ENCODE peak calls at places on chromosomes 7 and 10, in eight cellular contexts. One of them, this sample, is unnamed.

GRCh38 chr10:60816624-60817023 is 38.3 kb downstream of the CDK1 start:
- DNase-seq in stimulated activated CD8-positive, alpha-beta memory T cell treated with anti-CD3 and anti-CD28 coated beads, Interleukin-15, amount 100 ng/mL, for 1 hour: no peak
- DNase-seq in fibroblast of mammary gland: peak; percentile 87
- DNase-seq in left colon: no peak
- DNase-seq in AG08395: peak; percentile 83
- DNase-seq in IMR-90: peak; percentile 90
- DNase-seq in hepatic stellate cell: peak; percentile 61
- DNase-seq in Panc1: peak; percentile 72
- DNase-seq in this sample: peak; percentile 33

GRCh38 chr10:133031541-133032125 is 56.1 kb upstream of the ADGRA1 start:
- DNase-seq in IMR-90: no peak
- DNase-seq in stimulated activated CD8-positive, alpha-beta memory T cell treated with anti-CD3 and anti-CD28 coated beads, Interleukin-15, amount 100 ng/mL, for 1 hour: no peak
- DNase-seq in fibroblast of mammary gland: no peak
- DNase-seq in hepatic stellate cell: no peak
- DNase-seq in left colon: no peak
- DNase-seq in AG08395: no peak
- DNase-seq in Panc1: no peak
- DNase-seq in this sample: no peak

GRCh38 chr10:88390041-88390440 is 193.1 kb downstream of the RNLS start:
- DNase-seq in left colon: no peak
- DNase-seq in fibroblast of mammary gland: no peak
- DNase-seq in IMR-90: no peak
- DNase-seq in stimulated activated CD8-positive, alpha-beta memory T cell treated with anti-CD3 and anti-CD28 coated beads, Interleukin-15, amount 100 ng/mL, for 1 hour: no peak
- DNase-seq in AG08395: no peak
- DNase-seq in hepatic stellate cell: no peak
- DNase-seq in Panc1: no peak
- DNase-seq in this sample: no peak

GRCh38 chr7:27899601-27900000 is 159.6 kb downstream of the TAX1BP1 start:
- DNase-seq in Panc1: no peak
- DNase-seq in left colon: no peak
- DNase-seq in AG08395: no peak
- DNase-seq in fibroblast of mammary gland: peak; percentile 11
- DNase-seq in hepatic stellate cell: no peak
- DNase-seq in IMR-90: no peak
- DNase-seq in stimulated activated CD8-positive, alpha-beta memory T cell treated with anti-CD3 and anti-CD28 coated beads, Interleukin-15, amount 100 ng/mL, for 1 hour: no peak
- DNase-seq in this sample: no peak

GRCh38 chr7:131288446-131288845 is 39.2 kb upstream of the MKLN1 start:
- DNase-seq in IMR-90: no peak
- DNase-seq in hepatic stellate cell: no peak
- DNase-seq in fibroblast of mammary gland: no peak
- DNase-seq in Panc1: no peak
- DNase-seq in AG08395: no peak
- DNase-seq in left colon: no peak
- DNase-seq in stimulated activated CD8-positive, alpha-beta memory T cell treated with anti-CD3 and anti-CD28 coated beads, Interleukin-15, amount 100 ng/mL, for 1 hour: no peak
- DNase-seq in this sample: no peak

GRCh38 chr10:110207805-110208613 is 604 bp downstream of the MXI1 start:
- DNase-seq in Panc1: no peak
- DNase-seq in fibroblast of mammary gland: peak; percentile 28
- DNase-seq in left colon: no peak
- DNase-seq in stimulated activated CD8-positive, alpha-beta memory T cell treated with anti-CD3 and anti-CD28 coated beads, Interleukin-15, amount 100 ng/mL, for 1 hour: no peak
- DNase-seq in AG08395: no peak
- DNase-seq in IMR-90: peak; percentile 17
- DNase-seq in hepatic stellate cell: peak; percentile 31
- DNase-seq in this sample: no peak

GRCh38 chr7:2604608-2605174 is 27.1 kb upstream of the TTYH3 start:
- DNase-seq in fibroblast of mammary gland: no peak
- DNase-seq in IMR-90: no peak
- DNase-seq in left colon: no peak
- DNase-seq in stimulated activated CD8-positive, alpha-beta memory T cell treated with anti-CD3 and anti-CD28 coated beads, Interleukin-15, amount 100 ng/mL, for 1 hour: no peak
- DNase-seq in hepatic stellate cell: no peak
- DNase-seq in AG08395: no peak
- DNase-seq in Panc1: no peak
- DNase-seq in this sample: no peak

GRCh38 chr10:113736576-113736975 is 14.9 kb upstream of the PLEKHS1 start:
- DNase-seq in hepatic stellate cell: no peak
- DNase-seq in IMR-90: no peak
- DNase-seq in AG08395: peak; percentile 7
- DNase-seq in left colon: no peak
- DNase-seq in Panc1: no peak
- DNase-seq in fibroblast of mammary gland: no peak
- DNase-seq in stimulated activated CD8-positive, alpha-beta memory T cell treated with anti-CD3 and anti-CD28 coated beads, Interleukin-15, amount 100 ng/mL, for 1 hour: no peak
- DNase-seq in this sample: no peak

GRCh38 chr7:41415473-41416207 is 287.2 kb downstream of the INHBA start:
- DNase-seq in stimulated activated CD8-positive, alpha-beta memory T cell treated with anti-CD3 and anti-CD28 coated beads, Interleukin-15, amount 100 ng/mL, for 1 hour: no peak
- DNase-seq in Panc1: no peak
- DNase-seq in hepatic stellate cell: no peak
- DNase-seq in IMR-90: no peak
- DNase-seq in fibroblast of mammary gland: no peak
- DNase-seq in left colon: no peak
- DNase-seq in AG08395: no peak
- DNase-seq in this sample: no peak

GRCh38 chr10:94279835-94280709 is 82.7 kb downstream of the NOC3L start:
- DNase-seq in fibroblast of mammary gland: peak; percentile 50
- DNase-seq in left colon: peak; percentile 39
- DNase-seq in stimulated activated CD8-positive, alpha-beta memory T cell treated with anti-CD3 and anti-CD28 coated beads, Interleukin-15, amount 100 ng/mL, for 1 hour: peak; percentile 22
- DNase-seq in hepatic stellate cell: peak; percentile 20
- DNase-seq in AG08395: peak; percentile 70
- DNase-seq in IMR-90: peak; percentile 29
- DNase-seq in Panc1: peak; percentile 57
- DNase-seq in this sample: peak; percentile 33

GRCh38 chr7:2525161-2525930 is 5.8 kb downstream of the LFNG start:
- DNase-seq in left colon: no peak
- DNase-seq in stimulated activated CD8-positive, alpha-beta memory T cell treated with anti-CD3 and anti-CD28 coated beads, Interleukin-15, amount 100 ng/mL, for 1 hour: no peak
- DNase-seq in fibroblast of mammary gland: no peak
- DNase-seq in IMR-90: no peak
- DNase-seq in Panc1: no peak
- DNase-seq in hepatic stellate cell: no peak
- DNase-seq in AG08395: no peak
- DNase-seq in this sample: no peak

GRCh38 chr10:52283174-52283573 is 30.9 kb upstream of the DKK1 start:
- DNase-seq in IMR-90: peak; percentile 31
- DNase-seq in fibroblast of mammary gland: peak; percentile 40
- DNase-seq in hepatic stellate cell: no peak
- DNase-seq in stimulated activated CD8-positive, alpha-beta memory T cell treated with anti-CD3 and anti-CD28 coated beads, Interleukin-15, amount 100 ng/mL, for 1 hour: no peak
- DNase-seq in AG08395: peak; percentile 6
- DNase-seq in Panc1: no peak
- DNase-seq in left colon: no peak
- DNase-seq in this sample: no peak

GRCh38 chr10:31262672-31263071 is 56.3 kb upstream of the ZEB1 start:
- DNase-seq in stimulated activated CD8-positive, alpha-beta memory T cell treated with anti-CD3 and anti-CD28 coated beads, Interleukin-15, amount 100 ng/mL, for 1 hour: no peak
- DNase-seq in AG08395: peak; percentile 60
- DNase-seq in hepatic stellate cell: peak; percentile 21
- DNase-seq in Panc1: no peak
- DNase-seq in fibroblast of mammary gland: peak; percentile 86
- DNase-seq in left colon: no peak
- DNase-seq in IMR-90: peak; percentile 69
- DNase-seq in this sample: no peak

GRCh38 chr10:92238586-92239098 is 52.2 kb downstream of the CPEB3 start:
- DNase-seq in AG08395: peak; percentile 55
- DNase-seq in left colon: peak; percentile 71
- DNase-seq in stimulated activated CD8-positive, alpha-beta memory T cell treated with anti-CD3 and anti-CD28 coated beads, Interleukin-15, amount 100 ng/mL, for 1 hour: no peak
- DNase-seq in hepatic stellate cell: peak; percentile 21
- DNase-seq in fibroblast of mammary gland: peak; percentile 70
- DNase-seq in Panc1: no peak
- DNase-seq in IMR-90: peak; percentile 43
- DNase-seq in this sample: no peak

GRCh38 chr10:35433851-35434426 is 97.6 kb downstream of the CCNY start:
- DNase-seq in hepatic stellate cell: no peak
- DNase-seq in left colon: no peak
- DNase-seq in AG08395: peak; percentile 53
- DNase-seq in IMR-90: peak; percentile 63
- DNase-seq in Panc1: no peak
- DNase-seq in fibroblast of mammary gland: no peak
- DNase-seq in stimulated activated CD8-positive, alpha-beta memory T cell treated with anti-CD3 and anti-CD28 coated beads, Interleukin-15, amount 100 ng/mL, for 1 hour: no peak
- DNase-seq in this sample: no peak

GRCh38 chr7:116687801-116688201 is 15.8 kb downstream of the MET start:
- DNase-seq in stimulated activated CD8-positive, alpha-beta memory T cell treated with anti-CD3 and anti-CD28 coated beads, Interleukin-15, amount 100 ng/mL, for 1 hour: no peak
- DNase-seq in left colon: no peak
- DNase-seq in AG08395: peak; percentile 76
- DNase-seq in hepatic stellate cell: peak; percentile 41
- DNase-seq in Panc1: peak; percentile 72
- DNase-seq in IMR-90: peak; percentile 83
- DNase-seq in fibroblast of mammary gland: peak; percentile 82
- DNase-seq in this sample: no peak

GRCh38 chr10:104659809-104660208 is 18.7 kb downstream of the SORCS3 start:
- DNase-seq in Panc1: no peak
- DNase-seq in IMR-90: no peak
- DNase-seq in stimulated activated CD8-positive, alpha-beta memory T cell treated with anti-CD3 and anti-CD28 coated beads, Interleukin-15, amount 100 ng/mL, for 1 hour: no peak
- DNase-seq in hepatic stellate cell: no peak
- DNase-seq in AG08395: no peak
- DNase-seq in fibroblast of mammary gland: no peak
- DNase-seq in left colon: no peak
- DNase-seq in this sample: no peak

GRCh38 chr10:95242581-95243317 is 48.1 kb downstream of the PDLIM1 start:
- DNase-seq in AG08395: peak; percentile 72
- DNase-seq in Panc1: no peak
- DNase-seq in fibroblast of mammary gland: peak; percentile 69
- DNase-seq in hepatic stellate cell: peak; percentile 47
- DNase-seq in left colon: no peak
- DNase-seq in stimulated activated CD8-positive, alpha-beta memory T cell treated with anti-CD3 and anti-CD28 coated beads, Interleukin-15, amount 100 ng/mL, for 1 hour: no peak
- DNase-seq in IMR-90: peak; percentile 63
- DNase-seq in this sample: no peak

GRCh38 chr10:5565205-5565545 is 40.4 kb downstream of the CALML3 start:
- DNase-seq in Panc1: no peak
- DNase-seq in left colon: peak; percentile 21
- DNase-seq in IMR-90: no peak
- DNase-seq in AG08395: no peak
- DNase-seq in hepatic stellate cell: no peak
- DNase-seq in fibroblast of mammary gland: no peak
- DNase-seq in stimulated activated CD8-positive, alpha-beta memory T cell treated with anti-CD3 and anti-CD28 coated beads, Interleukin-15, amount 100 ng/mL, for 1 hour: no peak
- DNase-seq in this sample: no peak

GRCh38 chr10:77004917-77005564 is 632.6 kb downstream of the KCNMA1 start:
- DNase-seq in hepatic stellate cell: peak; percentile 37
- DNase-seq in Panc1: peak; percentile 41
- DNase-seq in AG08395: peak; percentile 76
- DNase-seq in IMR-90: peak; percentile 58
- DNase-seq in stimulated activated CD8-positive, alpha-beta memory T cell treated with anti-CD3 and anti-CD28 coated beads, Interleukin-15, amount 100 ng/mL, for 1 hour: no peak
- DNase-seq in left colon: no peak
- DNase-seq in fibroblast of mammary gland: peak; percentile 66
- DNase-seq in this sample: no peak

GRCh38 chr7:23106491-23106800 is 861 bp downstream of the KLHL7 start:
- DNase-seq in fibroblast of mammary gland: no peak
- DNase-seq in AG08395: peak; percentile 8
- DNase-seq in hepatic stellate cell: no peak
- DNase-seq in stimulated activated CD8-positive, alpha-beta memory T cell treated with anti-CD3 and anti-CD28 coated beads, Interleukin-15, amount 100 ng/mL, for 1 hour: peak; percentile 22
- DNase-seq in left colon: peak; percentile 41
- DNase-seq in Panc1: no peak
- DNase-seq in IMR-90: no peak
- DNase-seq in this sample: no peak

GRCh38 chr10:79178614-79179403 is 110.0 kb downstream of the ZMIZ1 start:
- DNase-seq in stimulated activated CD8-positive, alpha-beta memory T cell treated with anti-CD3 and anti-CD28 coated beads, Interleukin-15, amount 100 ng/mL, for 1 hour: no peak
- DNase-seq in left colon: no peak
- DNase-seq in hepatic stellate cell: peak; percentile 84
- DNase-seq in IMR-90: peak; percentile 93
- DNase-seq in fibroblast of mammary gland: peak; percentile 88
- DNase-seq in Panc1: no peak
- DNase-seq in AG08395: peak; percentile 62
- DNase-seq in this sample: peak; percentile 98

GRCh38 chr10:25707541-25707940 is 226.5 kb upstream of the MYO3A start:
- DNase-seq in hepatic stellate cell: no peak
- DNase-seq in AG08395: no peak
- DNase-seq in left colon: no peak
- DNase-seq in IMR-90: no peak
- DNase-seq in stimulated activated CD8-positive, alpha-beta memory T cell treated with anti-CD3 and anti-CD28 coated beads, Interleukin-15, amount 100 ng/mL, for 1 hour: no peak
- DNase-seq in fibroblast of mammary gland: no peak
- DNase-seq in Panc1: no peak
- DNase-seq in this sample: no peak

GRCh38 chr10:20976891-20977684 is 80.0 kb upstream of the NEBL start:
- DNase-seq in IMR-90: no peak
- DNase-seq in fibroblast of mammary gland: no peak
- DNase-seq in hepatic stellate cell: no peak
- DNase-seq in stimulated activated CD8-positive, alpha-beta memory T cell treated with anti-CD3 and anti-CD28 coated beads, Interleukin-15, amount 100 ng/mL, for 1 hour: no peak
- DNase-seq in Panc1: no peak
- DNase-seq in left colon: no peak
- DNase-seq in AG08395: no peak
- DNase-seq in this sample: no peak

GRCh38 chr10:48614481-48615383 is 9.9 kb upstream of the ARHGAP22 start:
- DNase-seq in hepatic stellate cell: no peak
- DNase-seq in stimulated activated CD8-positive, alpha-beta memory T cell treated with anti-CD3 and anti-CD28 coated beads, Interleukin-15, amount 100 ng/mL, for 1 hour: no peak
- DNase-seq in Panc1: no peak
- DNase-seq in IMR-90: peak; percentile 34
- DNase-seq in left colon: no peak
- DNase-seq in AG08395: peak; percentile 69
- DNase-seq in fibroblast of mammary gland: peak; percentile 74
- DNase-seq in this sample: no peak

GRCh38 chr10:14859775-14860174 is 18.9 kb upstream of the SUV39H2 start:
- DNase-seq in stimulated activated CD8-positive, alpha-beta memory T cell treated with anti-CD3 and anti-CD28 coated beads, Interleukin-15, amount 100 ng/mL, for 1 hour: no peak
- DNase-seq in fibroblast of mammary gland: no peak
- DNase-seq in Panc1: no peak
- DNase-seq in AG08395: no peak
- DNase-seq in IMR-90: no peak
- DNase-seq in left colon: no peak
- DNase-seq in hepatic stellate cell: no peak
- DNase-seq in this sample: no peak

GRCh38 chr10:100346351-100346764 is 675 bp upstream of the SCD start:
- DNase-seq in left colon: peak; percentile 75
- DNase-seq in stimulated activated CD8-positive, alpha-beta memory T cell treated with anti-CD3 and anti-CD28 coated beads, Interleukin-15, amount 100 ng/mL, for 1 hour: peak; percentile 20
- DNase-seq in Panc1: no peak
- DNase-seq in fibroblast of mammary gland: peak; percentile 71
- DNase-seq in hepatic stellate cell: peak; percentile 71
- DNase-seq in IMR-90: peak; percentile 70
- DNase-seq in AG08395: peak; percentile 48
- DNase-seq in this sample: peak; percentile 76

GRCh38 chr7:92508949-92509348 is 19.4 kb downstream of the PEX1 start:
- DNase-seq in IMR-90: no peak
- DNase-seq in hepatic stellate cell: no peak
- DNase-seq in fibroblast of mammary gland: no peak
- DNase-seq in AG08395: no peak
- DNase-seq in Panc1: no peak
- DNase-seq in stimulated activated CD8-positive, alpha-beta memory T cell treated with anti-CD3 and anti-CD28 coated beads, Interleukin-15, amount 100 ng/mL, for 1 hour: no peak
- DNase-seq in left colon: no peak
- DNase-seq in this sample: no peak

GRCh38 chr10:34420273-34420672 is 394.8 kb downstream of the PARD3 start:
- DNase-seq in AG08395: no peak
- DNase-seq in stimulated activated CD8-positive, alpha-beta memory T cell treated with anti-CD3 and anti-CD28 coated beads, Interleukin-15, amount 100 ng/mL, for 1 hour: no peak
- DNase-seq in hepatic stellate cell: no peak
- DNase-seq in fibroblast of mammary gland: no peak
- DNase-seq in IMR-90: no peak
- DNase-seq in left colon: no peak
- DNase-seq in Panc1: no peak
- DNase-seq in this sample: no peak

GRCh38 chr7:4209126-4209525 is 473.0 kb upstream of the FOXK1 start:
- DNase-seq in Panc1: no peak
- DNase-seq in left colon: no peak
- DNase-seq in fibroblast of mammary gland: no peak
- DNase-seq in hepatic stellate cell: no peak
- DNase-seq in stimulated activated CD8-positive, alpha-beta memory T cell treated with anti-CD3 and anti-CD28 coated beads, Interleukin-15, amount 100 ng/mL, for 1 hour: no peak
- DNase-seq in IMR-90: no peak
- DNase-seq in AG08395: no peak
- DNase-seq in this sample: no peak

GRCh38 chr10:132173185-132173584 is 13.6 kb upstream of the DPYSL4 start:
- DNase-seq in hepatic stellate cell: no peak
- DNase-seq in IMR-90: no peak
- DNase-seq in stimulated activated CD8-positive, alpha-beta memory T cell treated with anti-CD3 and anti-CD28 coated beads, Interleukin-15, amount 100 ng/mL, for 1 hour: no peak
- DNase-seq in left colon: no peak
- DNase-seq in AG08395: no peak
- DNase-seq in Panc1: no peak
- DNase-seq in fibroblast of mammary gland: no peak
- DNase-seq in this sample: no peak

GRCh38 chr10:60549686-60550085 is 160.0 kb upstream of the ANK3 start:
- DNase-seq in hepatic stellate cell: no peak
- DNase-seq in IMR-90: no peak
- DNase-seq in Panc1: no peak
- DNase-seq in fibroblast of mammary gland: peak; percentile 27
- DNase-seq in stimulated activated CD8-positive, alpha-beta memory T cell treated with anti-CD3 and anti-CD28 coated beads, Interleukin-15, amount 100 ng/mL, for 1 hour: no peak
- DNase-seq in left colon: no peak
- DNase-seq in AG08395: no peak
- DNase-seq in this sample: no peak

GRCh38 chr7:41652265-41652664 is 50.6 kb downstream of the INHBA start:
- DNase-seq in AG08395: peak; percentile 31
- DNase-seq in hepatic stellate cell: no peak
- DNase-seq in IMR-90: peak; percentile 13
- DNase-seq in Panc1: no peak
- DNase-seq in stimulated activated CD8-positive, alpha-beta memory T cell treated with anti-CD3 and anti-CD28 coated beads, Interleukin-15, amount 100 ng/mL, for 1 hour: no peak
- DNase-seq in left colon: no peak
- DNase-seq in fibroblast of mammary gland: peak; percentile 33
- DNase-seq in this sample: no peak

GRCh38 chr7:45347804-45348203 is 190.2 kb downstream of the RAMP3 start:
- DNase-seq in stimulated activated CD8-positive, alpha-beta memory T cell treated with anti-CD3 and anti-CD28 coated beads, Interleukin-15, amount 100 ng/mL, for 1 hour: no peak
- DNase-seq in hepatic stellate cell: peak; percentile 7
- DNase-seq in AG08395: peak; percentile 81
- DNase-seq in Panc1: no peak
- DNase-seq in fibroblast of mammary gland: peak; percentile 6
- DNase-seq in left colon: no peak
- DNase-seq in IMR-90: peak; percentile 10
- DNase-seq in this sample: no peak

This sample was measured in CMK.